ENCODE peak calls at places on chromosomes 5 and 9, in eight cellular contexts. E is K562; C is SJSA1; A is kidney; B is heart right ventricle; I is trophoblast cell; D is aorta; Y is CD8-positive, alpha-beta memory T cell. F is an unnamed sample. For H3K4me1, the result is how much of the 10 kb centered on the place peaks cover.

GRCh38 chr5:8842906-8843590 is 702.8 kb downstream of the SEMA5A start:
- DNase-seq in E (no peak), C (no peak), A (no peak), B (no peak), I (no peak), D (no peak), Y (no peak), F (no peak)

GRCh38 chr5:59042201-59042600 is 459.3 kb downstream of the RAB3C start:
- DNase-seq in E (no peak), C (no peak), A (no peak), B (no peak), I (no peak), D (no peak), Y (no peak), F (no peak)

GRCh38 chr5:27797220-27797619 is 758.8 kb upstream of the CDH9 start:
- DNase-seq in E (no peak), C (no peak), A (no peak), B (no peak), I (no peak), D (no peak), Y (no peak), F (no peak)

GRCh38 chr5:154077692-154078091 is 38.9 kb downstream of the MFAP3 start:
- DNase-seq in E (no peak), C (no peak), A (no peak), B (no peak), I (no peak), D (no peak), Y (no peak), F (peak)

GRCh38 chr9:98462310-98462709 is 206.9 kb upstream of the TBC1D2 start:
- DNase-seq in E (no peak), C (no peak), A (no peak), B (no peak), I (no peak), D (no peak), Y (no peak), F (no peak)

GRCh38 chr9:121815084-121815483 is 163.7 kb downstream of the DAB2IP start:
- DNase-seq in E (no peak), C (no peak), A (no peak), B (no peak), I (no peak), D (no peak), Y (no peak), F (no peak)

GRCh38 chr5:170467000-170467707 is 36.7 kb upstream of the KCNIP1 start:
- DNase-seq in E (no peak), C (peak), A (no peak), B (no peak), I (peak), D (no peak), Y (no peak), F (no peak)

GRCh38 chr9:84146893-84147705 is 166.5 kb downstream of the RMI1 start:
- DNase-seq in E (no peak), C (no peak), A (no peak), B (no peak), I (no peak), D (no peak), Y (no peak), F (no peak)

GRCh38 chr5:32443541-32444190 is 874 bp downstream of the ZFR start:
- DNase-seq in E (peak), C (no peak), A (peak), B (peak), I (peak), D (peak), Y (peak), F (peak)

GRCh38 chr5:42840279-42840678 is 28.6 kb upstream of the SELENOP start:
- DNase-seq in E (no peak), C (no peak), A (peak), B (peak), I (no peak), D (no peak), Y (no peak), F (peak)

GRCh38 chr9:138082918-138083636 is 205.5 kb downstream of the CACNA1B start:
- DNase-seq in E (no peak), C (peak), A (peak), B (no peak), I (no peak), D (peak), Y (no peak), F (peak)

GRCh38 chr5:171474106-171474878 is 54.8 kb downstream of the FGF18 start:
- DNase-seq in E (no peak), C (no peak), A (no peak), B (no peak), I (no peak), D (peak), Y (no peak), F (no peak)

GRCh38 chr5:128546658-128547281 is 8.7 kb upstream of the FBN2 start:
- DNase-seq in E (no peak), C (no peak), A (no peak), B (no peak), I (peak), D (no peak), Y (no peak), F (no peak)

GRCh38 chr5:137696481-137696880 is 39.4 kb downstream of the KLHL3 start:
- DNase-seq in E (no peak), C (no peak), A (no peak), B (no peak), I (no peak), D (no peak), Y (no peak), F (no peak)

GRCh38 chr5:4868140-4868735 is 271.9 kb upstream of the ADAMTS16 start:
- DNase-seq in E (peak), C (peak), A (no peak), B (no peak), I (peak), D (no peak), Y (no peak), F (no peak)

GRCh38 chr5:67301285-67301904 is 104.8 kb upstream of the CD180 start:
- DNase-seq in E (no peak), C (peak), A (peak), B (peak), I (peak), D (peak), Y (no peak), F (no peak)

GRCh38 chr9:137294684-137295312 is 7.3 kb downstream of the NRARP start:
- DNase-seq in E (no peak), C (no peak), A (peak), B (peak), I (no peak), D (no peak), Y (no peak), F (peak)

GRCh38 chr5:139306628-139307379 is 13.3 kb downstream of the MATR3 start:
- DNase-seq in E (no peak), C (no peak), A (no peak), B (no peak), I (no peak), D (no peak), Y (no peak), F (no peak)

GRCh38 chr5:139301766-139302499 is 8.4 kb downstream of the MATR3 start:
- DNase-seq in E (no peak), C (no peak), A (no peak), B (no peak), I (peak), D (no peak), Y (no peak), F (no peak)

GRCh38 chr5:139308797-139309196 is 15.3 kb downstream of the MATR3 start:
- DNase-seq in E (no peak), C (no peak), A (no peak), B (no peak), I (no peak), D (no peak), Y (no peak), F (no peak)

GRCh38 chr5:139306197-139306596 is 12.7 kb downstream of the MATR3 start:
- DNase-seq in E (no peak), C (no peak), A (no peak), B (no peak), I (no peak), D (no peak), Y (no peak), F (no peak)

GRCh38 chr5:139304391-139305324 is 11.1 kb downstream of the MATR3 start:
- DNase-seq in E (no peak), C (no peak), A (no peak), B (no peak), I (no peak), D (no peak), Y (no peak), F (no peak)
- H3K4me1 ChIP-seq in E (under half), C (under half), A (under half), B (half or more), I (under half), D (under half), Y (half or more), F (half or more)

DNA sequence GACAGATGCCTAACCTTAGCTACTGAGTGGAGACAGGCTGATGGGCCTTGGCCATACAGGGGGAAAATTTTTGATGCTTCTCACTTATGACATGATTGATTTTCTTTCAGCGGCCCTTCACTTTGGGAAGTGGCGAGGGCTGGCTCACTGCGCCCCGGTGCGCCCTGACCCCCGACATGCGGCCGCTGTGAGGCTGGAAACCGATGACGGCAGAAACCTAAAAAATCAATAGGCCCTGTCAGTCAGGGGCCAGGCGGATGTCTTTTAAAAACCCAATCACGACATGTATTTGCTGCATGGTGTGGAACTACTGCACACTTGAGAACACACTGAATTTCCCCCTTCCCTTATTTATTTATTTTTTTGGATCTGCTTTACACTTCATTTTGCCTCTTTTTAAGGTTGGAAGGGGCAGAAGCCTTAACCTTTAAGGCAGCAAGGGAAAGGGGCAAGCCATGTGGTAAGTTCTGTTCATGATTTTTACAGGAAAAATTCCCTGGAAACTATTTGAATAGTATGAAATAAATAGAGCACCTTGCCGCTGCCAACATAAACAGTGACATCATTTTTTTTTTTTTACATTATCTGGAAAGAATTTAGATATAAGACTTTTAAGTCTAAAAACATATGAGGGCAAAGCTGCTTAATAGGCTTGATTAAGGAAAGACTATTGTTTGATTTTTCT is 121.5 kb downstream of the EBF1 start:
- DNase-seq in E (no peak), C (no peak), A (no peak), B (no peak), I (no peak), D (no peak), Y (no peak), F (no peak)
- H3K4me1 ChIP-seq in E (under half), C (half or more), A (under half), B (under half), I (under half), D (under half), Y (under half), F (half or more)

DNA sequence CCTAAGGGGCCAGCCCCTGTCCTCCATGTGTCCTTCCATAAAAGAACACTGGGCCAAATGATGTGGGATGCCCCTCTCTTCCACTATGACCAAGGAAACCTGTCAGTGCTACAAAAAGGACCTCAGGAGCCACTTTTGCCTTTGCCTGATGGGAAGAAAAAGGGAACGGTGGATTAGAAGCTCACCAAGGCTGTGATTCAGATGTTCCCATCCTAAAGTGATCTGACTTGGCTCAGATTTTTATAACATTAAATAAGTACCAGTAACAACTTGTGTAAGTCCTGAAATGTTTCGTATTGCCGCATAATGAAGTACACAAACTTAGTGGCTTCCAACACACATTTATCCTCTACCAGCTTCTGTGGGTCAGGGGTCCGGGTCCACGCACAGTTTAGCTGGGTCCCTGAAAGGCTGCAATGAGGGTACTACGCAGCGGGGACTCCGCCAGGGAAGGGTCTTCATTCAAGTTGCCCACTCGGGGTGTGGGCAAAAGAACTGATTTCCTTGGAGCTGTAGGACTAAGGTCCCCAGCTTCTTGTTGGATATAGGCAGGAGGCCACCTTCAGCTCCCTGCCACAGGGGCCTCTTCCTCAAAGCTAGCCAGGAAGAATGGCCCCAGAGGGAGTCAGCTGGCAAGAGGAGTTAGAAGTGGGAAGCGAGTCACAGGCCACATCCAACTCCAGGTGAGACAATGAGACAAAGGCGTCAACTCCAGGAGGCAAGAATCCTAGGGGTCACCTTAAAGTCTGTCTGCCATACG is 60.4 kb downstream of the RAPGEF1 start:
- DNase-seq in E (no peak), C (no peak), A (no peak), B (no peak), I (no peak), D (no peak), Y (no peak), F (no peak)
- H3K4me1 ChIP-seq in E (under half), C (half or more), A (half or more), B (half or more), I (under half), D (under half), Y (half or more), F (half or more)

GRCh38 chr5:145971108-145971507 is 34.7 kb downstream of the SH3RF2 start:
- DNase-seq in E (no peak), C (no peak), A (no peak), B (no peak), I (no peak), D (no peak), Y (no peak), F (no peak)
- H3K4me1 ChIP-seq in E (under half), C (under half), A (under half), B (under half), I (under half), D (under half), Y (under half), F (under half)

GRCh38 chr5:53416144-53416730 is 64.2 kb upstream of the FST start:
- DNase-seq in E (no peak), C (no peak), A (no peak), B (no peak), I (no peak), D (no peak), Y (no peak), F (no peak)

GRCh38 chr5:53422539-53422938 is 57.9 kb upstream of the FST start:
- DNase-seq in E (no peak), C (no peak), A (no peak), B (no peak), I (no peak), D (no peak), Y (no peak), F (no peak)

GRCh38 chr5:53418844-53419243 is 61.6 kb upstream of the FST start:
- DNase-seq in E (no peak), C (no peak), A (no peak), B (no peak), I (no peak), D (no peak), Y (no peak), F (no peak)

GRCh38 chr5:53418409-53418808 is 62.0 kb upstream of the FST start:
- DNase-seq in E (no peak), C (no peak), A (no peak), B (no peak), I (no peak), D (no peak), Y (no peak), F (no peak)

GRCh38 chr5:53419247-53419646 is 61.2 kb upstream of the FST start:
- DNase-seq in E (no peak), C (no peak), A (no peak), B (no peak), I (no peak), D (no peak), Y (no peak), F (no peak)
- H3K4me1 ChIP-seq in E (under half), C (under half), A (under half), B (under half), I (under half), D (under half), Y (under half), F (under half)

F was measured in heart left ventricle.